ENCODE peak calls at places on chromosomes 13 and 19, in four cellular contexts. G is cardiac muscle cell, L is choroid plexus epithelial cell, H is ovary. U is an unnamed sample.

GRCh38 chr19:18023596-18024212 is 15.7 kb downstream of the ARRDC2 start:
- DNase-seq in G (no peak), L (peak; percentile 96), H (no peak), U (no peak)

GRCh38 chr13:110976785-110977184 is 61.9 kb upstream of the ANKRD10 start:
- DNase-seq in G (no peak), L (no peak), H (no peak), U (no peak)

GRCh38 chr19:16386619-16387240 is 62.1 kb downstream of the KLF2 start:
- DNase-seq in G (peak; percentile 69), L (peak; percentile 84), H (no peak), U (peak; percentile 65)

GRCh38 chr13:28655566-28655965 is 3.4 kb upstream of the POMP start:
- DNase-seq in G (no peak), L (peak; percentile 69), H (no peak), U (peak; percentile 67)

GRCh38 chr19:16266586-16266942 is 58.1 kb upstream of the KLF2 start:
- DNase-seq in G (no peak), L (no peak), H (no peak), U (no peak)

GRCh38 chr13:92677571-92677970 is 549.0 kb upstream of the GPC6 start:
- DNase-seq in G (peak; percentile 3), L (no peak), H (no peak), U (peak; percentile 2)

GRCh38 chr13:112756511-112756966 is 66.7 kb downstream of the ATP11A start:
- DNase-seq in G (no peak), L (peak; percentile 17), H (no peak), U (no peak)

GRCh38 chr13:37058801-37059135 is 720 bp downstream of the SUPT20H start:
- DNase-seq in G (peak; percentile 58), L (peak; percentile 43), H (no peak), U (peak; percentile 13)

GRCh38 chr13:29582171-29582570 is 13.3 kb downstream of the SLC7A1 start:
- DNase-seq in G (no peak), L (no peak), H (no peak), U (no peak)

GRCh38 chr13:65460136-65460535 is 1770.0 kb downstream of the PCDH9 start:
- DNase-seq in G (no peak), L (peak; percentile 80), H (no peak), U (no peak)

GRCh38 chr19:39377373-39378362 is 13.2 kb downstream of the PAF1 start:
- DNase-seq in G (no peak), L (no peak), H (no peak), U (no peak)

GRCh38 chr19:47331931-47332547 is at the start of gene C5AR2:
- DNase-seq in G (no peak), L (no peak), H (no peak), U (no peak)

GRCh38 chr19:50703915-50704548 is 15.6 kb downstream of the SHANK1 start:
- DNase-seq in G (peak; percentile 55), L (no peak), H (no peak), U (no peak)

GRCh38 chr13:56528040-56528760 is 612.5 kb upstream of the PRR20A start:
- DNase-seq in G (no peak), L (no peak), H (no peak), U (no peak)

GRCh38 chr19:14686411-14686810 is 3.4 kb upstream of the ZNF333 start:
- DNase-seq in G (peak; percentile 1), L (peak; percentile 53), H (no peak), U (peak; percentile 43)

GRCh38 chr13:51621597-51621996 is 37.3 kb downstream of the WDFY2 start:
- DNase-seq in G (no peak), L (no peak), H (no peak), U (no peak)

GRCh38 chr19:47302249-47302648 is 7.4 kb upstream of the C5AR1 start:
- DNase-seq in G (no peak), L (no peak), H (no peak), U (no peak)

GRCh38 chr13:53343345-53343744 is 314.7 kb downstream of the OLFM4 start:
- DNase-seq in G (no peak), L (no peak), H (no peak), U (no peak)

GRCh38 chr13:49836516-49836915 is 44.0 kb upstream of the KPNA3 start:
- DNase-seq in G (peak; percentile 44), L (peak; percentile 68), H (no peak), U (peak; percentile 57)

GRCh38 chr13:112686364-112686763 is 3.5 kb upstream of the ATP11A start:
- DNase-seq in G (no peak), L (no peak), H (no peak), U (no peak)

GRCh38 chr19:18308051-18308947 is 14.6 kb downstream of the LSM4 start:
- DNase-seq in G (no peak), L (no peak), H (no peak), U (no peak)

DNA sequence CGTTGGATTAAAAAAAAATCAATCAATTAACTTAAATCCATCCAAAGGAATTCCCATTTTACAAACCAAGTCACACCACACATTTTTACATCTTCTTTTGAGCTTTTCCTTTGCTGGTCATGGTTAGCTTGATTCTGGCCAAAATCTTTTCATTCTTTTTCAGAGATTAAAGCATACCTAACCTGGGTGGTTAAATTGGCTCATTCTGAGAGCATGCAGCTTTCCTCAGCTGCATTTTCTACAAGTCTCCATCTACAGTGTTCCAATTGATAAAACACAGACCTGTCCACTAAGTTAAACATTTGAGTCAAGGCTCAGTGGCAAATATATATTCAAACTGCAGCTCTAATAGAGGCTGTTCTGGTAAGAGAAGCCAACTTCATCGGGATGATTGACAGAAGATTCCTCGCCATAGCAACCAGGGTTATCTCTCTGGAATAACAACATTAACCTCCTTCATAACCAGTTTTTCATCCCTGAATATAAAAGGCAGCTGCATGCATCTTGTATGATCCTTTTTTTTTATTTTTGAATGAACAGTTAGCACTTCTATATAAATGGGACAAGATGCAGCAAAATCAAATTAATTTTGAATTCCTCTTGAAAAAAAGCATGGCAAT is 106.2 kb downstream of the DNAJC15 start:
- DNase-seq in G (no peak), L (no peak), H (no peak), U (no peak)
- H3K4me3 ChIP-seq in G (no peak overlapping the region), L (no peak overlapping the region), H (no peak overlapping the region), U (no peak overlapping the region)

DNA sequence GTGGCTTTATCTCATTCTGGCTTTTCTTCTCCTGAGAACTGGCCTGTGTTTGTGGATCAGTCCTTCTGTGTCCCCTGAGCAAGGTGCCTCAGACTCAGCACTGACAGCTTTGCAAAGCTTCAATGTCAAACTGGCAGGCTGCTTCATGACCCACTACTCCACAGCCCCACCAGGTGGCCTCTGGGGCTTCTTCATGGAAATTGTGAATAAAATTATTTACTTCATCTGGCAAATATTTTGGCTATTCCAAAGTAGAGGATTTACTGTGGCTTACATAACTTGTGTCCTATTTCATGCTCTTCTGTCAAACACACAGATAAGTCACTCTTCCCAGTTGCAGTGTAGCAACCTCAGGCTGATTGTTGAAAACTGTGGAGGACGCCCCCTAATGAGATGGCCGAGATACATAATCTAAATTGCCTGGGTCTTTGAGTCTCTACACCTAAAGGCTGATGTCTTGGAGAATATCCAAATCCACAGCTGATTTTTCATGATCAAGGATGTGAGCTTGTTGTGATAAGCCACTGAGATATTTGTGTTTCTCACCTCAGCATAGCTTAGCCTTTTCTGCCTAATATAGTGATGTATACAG is 721.9 kb upstream of the SLC10A2 start:
- DNase-seq in G (peak; percentile 64), L (peak; percentile 35), H (no peak), U (peak; percentile 9)
- TF ChIP-seq CTCF in G (peak; percentile 10), L (peak; percentile 60), H (no peak), U (peak; percentile 26)

GRCh38 chr13:114279146-114279545 is 2.3 kb upstream of the UPF3A start:
- DNase-seq in G (no peak), L (no peak), H (no peak), U (no peak)
- H3K4me3 ChIP-seq in G (no peak overlapping the region), L (no peak overlapping the region), H (no peak overlapping the region), U (no peak overlapping the region)

GRCh38 chr19:44032001-44032610 is 6.9 kb downstream of the ZNF222 start:
- DNase-seq in G (no peak), L (no peak), H (no peak), U (no peak)
- TF ChIP-seq CTCF in G (no peak), L (no peak), H (no peak), U (no peak)

GRCh38 chr19:45767410-45767880 is 1.6 kb downstream of the SIX5 start:
- DNase-seq in G (peak; percentile 95), L (peak; percentile 91), H (peak; percentile 88), U (peak; percentile 83)

GRCh38 chr19:45764947-45765346 is 4.1 kb downstream of the SIX5 start:
- DNase-seq in G (peak; percentile 87), L (no peak), H (peak; percentile 49), U (no peak)

GRCh38 chr19:45765365-45766292 is 3.4 kb downstream of the SIX5 start:
- DNase-seq in G (no peak), L (no peak), H (peak; percentile 71), U (no peak)

GRCh38 chr19:45766919-45767346 is 2.1 kb downstream of the SIX5 start:
- DNase-seq in G (peak; percentile 27), L (peak; percentile 40), H (no peak), U (peak; percentile 22)

GRCh38 chr19:45766293-45766918 is 2.6 kb downstream of the SIX5 start:
- DNase-seq in G (no peak), L (no peak), H (peak; percentile 64), U (no peak)
- H3K4me3 ChIP-seq in G (peak overlapping the region; percentile 59), L (peak overlapping the region; percentile 84), H (peak overlapping the region; percentile 91), U (peak overlapping the region; percentile 81)

GRCh38 chr13:21176195-21176981 is at the start of the genes MRPL57 and SKA3:
- DNase-seq in G (peak; percentile 96), L (peak; percentile 96), H (peak; percentile 95), U (peak; percentile 93)
- TF ChIP-seq CTCF in G (no peak), L (no peak), H (peak; percentile 39), U (peak; percentile 10)

GRCh38 chr13:41049480-41049879 is 11.8 kb upstream of the WBP4 start:
- DNase-seq in G (no peak), L (no peak), H (no peak), U (peak; percentile 20)
- H3K4me3 ChIP-seq in G (no peak overlapping the region), L (no peak overlapping the region), H (no peak overlapping the region), U (no peak overlapping the region)

GRCh38 chr19:2089727-2090053 is 6.4 kb downstream of the MOB3A start:
- DNase-seq in G (no peak), L (no peak), H (no peak), U (peak; percentile 22)

GRCh38 chr19:2083174-2083854 is 12.8 kb downstream of the MOB3A start:
- DNase-seq in G (no peak), L (no peak), H (no peak), U (no peak)

GRCh38 chr19:2087621-2088100 is 8.5 kb downstream of the MOB3A start:
- DNase-seq in G (no peak), L (no peak), H (peak; percentile 23), U (no peak)

GRCh38 chr19:2084993-2085720 is 11.0 kb downstream of the MOB3A start:
- DNase-seq in G (no peak), L (peak; percentile 38), H (no peak), U (peak; percentile 52)

GRCh38 chr19:2089001-2089711 is 7.0 kb downstream of the MOB3A start:
- DNase-seq in G (no peak), L (peak; percentile 56), H (peak; percentile 20), U (peak; percentile 98)
- TF ChIP-seq CTCF in G (no peak), L (no peak), H (no peak), U (peak; percentile 36)